ENCODE peak calls at places on chromosomes 11 and 22, in four cellular contexts. F is H9, Q is mesendoderm, O is neuronal stem cell. E is an unnamed sample.
A peak's percentile ranks its signal among the peaks of the same experiment; 100 is the strongest.

GRCh38 chr11:131295986-131296385 is 74.4 kb upstream of the NTM start:
- DNase-seq in F (no peak), Q (no peak), O (no peak), E (no peak)

GRCh38 chr11:57413681-57414080 is 13.2 kb downstream of the SLC43A3 start:
- DNase-seq in F (no peak), Q (no peak), O (no peak), E (no peak)

GRCh38 chr11:134483291-134483690 is 71.2 kb upstream of the B3GAT1 start:
- DNase-seq in F (peak; percentile 14), Q (no peak), O (no peak), E (no peak)

GRCh38 chr22:43829904-43830851 is 18.1 kb upstream of the EFCAB6 start:
- DNase-seq in F (no peak), Q (no peak), O (no peak), E (peak; percentile 54)

GRCh38 chr11:132632641-132633124 is 899.6 kb downstream of the OPCML start:
- DNase-seq in F (no peak), Q (peak; percentile 49), O (no peak), E (peak; percentile 99)

GRCh38 chr22:48391171-48391711 is 1436.4 kb downstream of the BRD1 start:
- DNase-seq in F (no peak), Q (peak; percentile 40), O (no peak), E (no peak)

GRCh38 chr11:104279587-104279986 is 115.6 kb upstream of the PDGFD start:
- DNase-seq in F (no peak), Q (no peak), O (no peak), E (no peak)

GRCh38 chr22:46763051-46763705 is 728 bp downstream of the TBC1D22A start:
- DNase-seq in F (no peak), Q (peak; percentile 30), O (no peak), E (peak; percentile 7)

GRCh38 chr11:84250834-84251613 is 964.9 kb upstream of the CCDC90B start:
- DNase-seq in F (no peak), Q (no peak), O (no peak), E (no peak)

GRCh38 chr11:58576792-58577440 is 1.3 kb upstream of the LPXN start:
- DNase-seq in F (no peak), Q (peak; percentile 14), O (no peak), E (peak; percentile 66)

GRCh38 chr11:68889948-68890446 is 13.6 kb downstream of the MRPL21 start:
- DNase-seq in F (peak; percentile 76), Q (peak; percentile 80), O (no peak), E (peak; percentile 70)

GRCh38 chr22:25358421-25359170 is 139.2 kb downstream of the CRYBB2 start:
- DNase-seq in F (no peak), Q (no peak), O (no peak), E (no peak)

GRCh38 chr22:19478466-19479357 is at the start of gene UFD1:
- DNase-seq in F (peak; percentile 87), Q (peak; percentile 86), O (peak; percentile 81), E (peak; percentile 81)

GRCh38 chr22:27636716-27637503 is 164.6 kb downstream of the MN1 start:
- DNase-seq in F (no peak), Q (no peak), O (no peak), E (no peak)

GRCh38 chr22:32564170-32565001 is 89.8 kb downstream of the FBXO7 start:
- DNase-seq in F (no peak), Q (no peak), O (no peak), E (peak; percentile 58)

GRCh38 chr11:37450613-37451012 is 852.6 kb upstream of the RAG2 start:
- DNase-seq in F (no peak), Q (no peak), O (no peak), E (peak; percentile 8)

GRCh38 chr11:110505514-110506284 is 76.0 kb downstream of the FDX1 start:
- DNase-seq in F (no peak), Q (no peak), O (no peak), E (no peak)

GRCh38 chr11:7418061-7418460 is 67.2 kb upstream of the OLFML1 start:
- DNase-seq in F (no peak), Q (peak; percentile 26), O (no peak), E (no peak)

GRCh38 chr22:19816372-19817119 is 38.1 kb downstream of the GNB1L start:
- DNase-seq in F (no peak), Q (no peak), O (no peak), E (no peak)

GRCh38 chr11:118436639-118437045 is 350 bp downstream of the KMT2A start:
- DNase-seq in F (peak; percentile 37), Q (peak; percentile 34), O (peak; percentile 48), E (peak; percentile 21)

GRCh38 chr11:96015911-96016565 is 92.1 kb upstream of the MTMR2 start:
- DNase-seq in F (peak; percentile 33), Q (peak; percentile 94), O (no peak), E (no peak)

GRCh38 chr11:60641940-60642339 is 57.5 kb upstream of the MS4A8 start:
- DNase-seq in F (no peak), Q (no peak), O (no peak), E (no peak)

GRCh38 chr11:28146123-28146751 is 38.0 kb downstream of the METTL15 start:
- DNase-seq in F (no peak), Q (peak; percentile 75), O (peak; percentile 14), E (peak; percentile 92)

GRCh38 chr22:19325296-19325950 is 33.9 kb upstream of the CLTCL1 start:
- DNase-seq in F (no peak), Q (no peak), O (no peak), E (peak; percentile 55)

GRCh38 chr11:35274909-35275807 is 136.2 kb downstream of the CD44 start:
- DNase-seq in F (no peak), Q (peak; percentile 59), O (no peak), E (no peak)

GRCh38 chr22:23228503-23228902 is 48.2 kb downstream of the BCR start:
- DNase-seq in F (no peak), Q (no peak), O (no peak), E (no peak)
- H2BK5ac ChIP-seq in F (no peak overlapping the region), Q (no peak overlapping the region), O (no peak overlapping the region), E (no peak overlapping the region)

DNA sequence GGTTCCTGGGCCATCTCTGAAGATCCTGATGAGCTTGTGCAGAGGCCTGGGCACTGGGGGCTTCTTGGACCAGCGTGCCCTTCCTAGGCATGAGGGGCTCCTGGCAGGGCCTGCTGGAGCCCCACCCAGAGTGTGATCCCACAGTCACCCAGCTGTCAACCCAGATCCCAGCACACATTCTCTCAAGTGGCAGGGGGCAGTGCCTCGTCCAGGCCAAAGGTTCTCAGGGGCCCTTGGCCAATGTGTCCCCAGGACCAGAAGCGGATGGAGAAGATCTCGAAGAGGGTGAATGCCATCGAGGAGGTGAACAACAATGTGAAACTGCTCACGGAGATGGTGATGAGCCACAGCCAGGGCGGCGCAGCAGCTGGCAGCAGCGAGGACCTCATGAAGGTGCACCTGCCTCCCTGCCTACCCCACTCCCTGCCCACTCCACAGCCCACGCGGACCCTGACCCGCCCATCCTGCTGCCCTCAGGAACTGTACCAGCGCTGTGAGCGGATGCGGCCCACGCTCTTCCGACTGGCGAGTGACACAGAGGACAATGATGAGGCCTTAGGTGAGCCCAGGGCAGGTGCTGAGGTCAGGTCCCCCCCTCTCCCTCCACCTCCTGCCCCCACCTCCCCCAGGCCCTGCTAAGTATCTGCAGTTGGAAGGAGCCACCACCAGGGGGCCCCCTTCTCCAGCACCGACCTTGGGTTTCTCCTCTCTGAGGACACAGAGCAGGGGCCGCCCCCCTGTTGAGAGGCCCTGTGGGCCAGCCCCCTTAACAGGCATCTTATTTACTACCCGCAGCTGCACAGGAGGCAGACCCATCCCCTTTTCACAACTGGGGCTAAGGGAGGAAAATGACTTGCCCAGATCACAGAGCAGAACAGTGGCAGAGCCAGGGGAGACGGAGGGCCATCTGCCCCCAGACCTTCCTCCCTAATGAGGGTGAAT is 14.7 kb downstream of the GGA1 start:
- DNase-seq in F (peak; percentile 85), Q (peak; percentile 78), O (peak; percentile 75), E (peak; percentile 43)
- H2BK5ac ChIP-seq in F (no peak overlapping the region), Q (no peak overlapping the region), O (peak overlapping the region; percentile 67), E (no peak overlapping the region)

DNA sequence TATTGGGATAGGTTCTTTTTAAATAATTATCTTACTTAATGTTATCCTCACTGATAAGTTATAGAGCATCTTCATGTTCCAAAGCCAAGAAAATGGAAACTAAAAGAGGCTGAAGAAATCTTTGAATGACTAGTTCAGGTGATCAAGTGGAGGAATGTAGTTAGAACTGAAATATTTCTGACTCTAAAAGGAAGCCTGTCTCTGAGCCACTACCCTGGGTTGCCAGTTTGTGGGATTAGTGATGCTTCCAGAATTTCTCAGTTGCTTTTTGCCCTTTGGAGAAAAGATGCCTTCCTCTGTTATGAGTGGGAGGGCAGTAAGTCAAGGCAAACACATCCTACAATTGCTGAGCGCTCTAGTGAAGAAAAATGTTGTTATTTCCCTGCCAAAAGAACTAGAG is 319.2 kb downstream of the DDX10 start:
- DNase-seq in F (no peak), Q (no peak), O (no peak), E (no peak)
- H2BK5ac ChIP-seq in F (no peak overlapping the region), Q (no peak overlapping the region), O (no peak overlapping the region), E (no peak overlapping the region)

DNA sequence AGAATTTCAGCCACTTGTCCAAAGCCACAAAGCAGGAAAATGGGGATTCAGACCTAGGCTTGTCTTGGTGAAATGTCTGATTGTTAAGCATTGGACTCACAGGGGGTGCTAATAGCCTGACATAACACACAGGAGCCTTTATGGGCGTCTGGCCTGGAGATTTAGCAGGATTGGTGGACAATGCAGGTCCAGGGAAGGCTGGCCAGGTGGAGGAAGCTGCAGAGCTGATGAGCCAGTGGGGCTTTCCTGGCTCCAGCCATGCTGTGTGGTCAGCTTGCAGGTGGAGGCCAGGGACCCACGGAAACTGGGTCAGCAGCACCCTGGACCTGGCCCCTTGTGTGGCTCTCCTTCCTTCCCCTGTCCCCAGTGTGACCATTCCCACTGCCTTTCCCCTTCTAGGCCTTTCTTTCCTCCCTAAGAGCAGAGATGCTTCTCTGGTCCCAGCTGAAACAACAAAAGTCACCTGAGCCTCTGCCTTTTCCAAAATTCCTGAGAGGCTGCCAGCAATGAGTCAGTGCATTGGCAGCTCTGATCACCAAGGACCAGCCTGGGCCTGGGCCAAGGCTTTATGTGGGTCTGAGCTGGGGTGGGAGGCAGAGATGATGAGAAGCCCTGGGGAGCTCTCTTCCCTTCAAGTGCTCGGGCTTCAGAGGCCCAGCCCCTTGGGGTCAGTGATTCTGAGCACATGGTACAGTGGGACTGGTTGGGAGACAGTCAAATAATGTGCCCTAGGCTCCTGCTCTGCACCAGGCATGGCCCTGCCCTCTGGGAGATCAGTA is 85.2 kb downstream of the CCDC81 start:
- DNase-seq in F (peak; percentile 45), Q (peak; percentile 90), O (no peak), E (peak; percentile 95)
- H2BK5ac ChIP-seq in F (no peak overlapping the region), Q (no peak overlapping the region), O (no peak overlapping the region), E (peak overlapping the region; percentile 30)

DNA sequence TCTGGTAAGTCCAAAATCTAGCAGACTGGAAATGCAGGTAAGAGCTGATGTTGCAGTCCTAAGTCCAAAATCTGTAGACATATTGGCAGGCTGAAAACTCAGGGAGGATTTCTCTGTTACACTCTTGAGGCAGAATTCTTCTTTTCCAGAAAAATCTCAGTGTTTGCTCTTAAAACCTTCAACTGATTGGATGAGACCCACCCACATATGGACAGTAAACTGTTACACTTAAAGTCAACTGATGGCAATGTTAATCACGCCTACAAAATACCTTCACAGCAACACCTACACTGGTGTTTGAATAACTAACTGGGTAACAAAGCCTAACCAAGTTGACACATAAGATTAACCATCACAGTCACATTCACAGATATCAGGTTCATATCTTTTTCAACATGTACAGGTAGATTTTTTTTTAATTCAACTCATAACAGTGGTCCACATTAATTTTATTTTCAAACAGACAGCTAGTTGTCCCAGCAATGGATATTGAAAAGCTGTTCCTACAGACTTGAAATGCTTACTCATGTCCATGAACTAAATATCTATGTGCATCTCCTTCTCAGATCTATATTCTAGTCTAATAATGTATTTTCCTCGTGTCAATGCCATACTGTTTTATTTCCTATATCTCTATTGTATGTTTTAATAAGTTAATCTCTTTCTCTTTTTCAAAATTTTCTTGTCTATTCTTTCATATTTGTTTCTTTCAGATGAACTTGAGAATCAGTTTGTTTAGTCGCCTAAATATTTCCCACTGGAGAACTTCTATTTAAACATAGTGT is 110.1 kb downstream of the TMPRSS5 start:
- DNase-seq in F (no peak), Q (no peak), O (no peak), E (no peak)
- H2BK5ac ChIP-seq in F (no peak overlapping the region), Q (no peak overlapping the region), O (no peak overlapping the region), E (no peak overlapping the region)

GRCh38 chr11:77435972-77436371 is 37.9 kb downstream of the PAK1 start:
- DNase-seq in F (no peak), Q (no peak), O (no peak), E (no peak)
- H2BK5ac ChIP-seq in F (no peak overlapping the region), Q (no peak overlapping the region), O (no peak overlapping the region), E (no peak overlapping the region)